ENCODE peak calls at places on chromosomes 4 and X, in four cellular contexts. T is K562, K is IMR-90, F is HepG2. G is an unnamed sample.

GRCh38 chr4:184805462-184806245 is 20.1 kb downstream of the ACSL1 start:
- DNase-seq in T (no peak), K (no peak), F (no peak), G (no peak)

GRCh38 chr4:142954415-142954814 is 108.3 kb upstream of the INPP4B start:
- DNase-seq in T (no peak), K (no peak), F (no peak), G (no peak)

GRCh38 chr4:13236485-13236884 is 247.7 kb downstream of the RAB28 start:
- DNase-seq in F (peak), T (no peak), K (no peak), G (no peak)

GRCh38 chr4:48939785-48940184 is 33.2 kb upstream of the OCIAD2 start:
- DNase-seq in T (no peak), K (peak), F (no peak), G (peak)

GRCh38 chr4:107922486-107923473 is 8.6 kb upstream of the CYP2U1 start:
- DNase-seq in K (no peak), F (no peak), T (no peak), G (no peak)

GRCh38 chr4:159117968-159118367 is 15.1 kb downstream of the RAPGEF2 start:
- DNase-seq in T (no peak), K (no peak), F (no peak), G (no peak)

GRCh38 chr4:130306566-130306965 is 1210.6 kb downstream of the C4orf33 start:
- DNase-seq in F (no peak), T (no peak), K (no peak), G (no peak)

GRCh38 chr4:1723131-1723801 is 1.9 kb downstream of the TACC3 start:
- DNase-seq in F (no peak), K (no peak), T (no peak), G (no peak)

GRCh38 chrX:40105791-40106676 is 8.3 kb upstream of the BCOR start:
- DNase-seq in T (peak), F (no peak), K (no peak), G (peak)

GRCh38 chr4:183492791-183493221 is 12.1 kb upstream of the ING2 start:
- DNase-seq in T (no peak), K (peak), F (no peak), G (no peak)

GRCh38 chr4:182576609-182577289 is 333.5 kb downstream of the TENM3 start:
- DNase-seq in F (no peak), T (no peak), K (peak), G (no peak)

GRCh38 chr4:18390655-18391369 is 369.3 kb upstream of the LCORL start:
- DNase-seq in F (no peak), K (no peak), T (no peak), G (peak)

GRCh38 chr4:126451237-126451885 is 1136.6 kb downstream of the FAT4 start:
- DNase-seq in F (no peak), K (peak), T (no peak), G (no peak)

GRCh38 chrX:13091111-13091765 is 46.8 kb upstream of the FAM9C start:
- DNase-seq in K (no peak), F (no peak), T (no peak), G (no peak)

DNA sequence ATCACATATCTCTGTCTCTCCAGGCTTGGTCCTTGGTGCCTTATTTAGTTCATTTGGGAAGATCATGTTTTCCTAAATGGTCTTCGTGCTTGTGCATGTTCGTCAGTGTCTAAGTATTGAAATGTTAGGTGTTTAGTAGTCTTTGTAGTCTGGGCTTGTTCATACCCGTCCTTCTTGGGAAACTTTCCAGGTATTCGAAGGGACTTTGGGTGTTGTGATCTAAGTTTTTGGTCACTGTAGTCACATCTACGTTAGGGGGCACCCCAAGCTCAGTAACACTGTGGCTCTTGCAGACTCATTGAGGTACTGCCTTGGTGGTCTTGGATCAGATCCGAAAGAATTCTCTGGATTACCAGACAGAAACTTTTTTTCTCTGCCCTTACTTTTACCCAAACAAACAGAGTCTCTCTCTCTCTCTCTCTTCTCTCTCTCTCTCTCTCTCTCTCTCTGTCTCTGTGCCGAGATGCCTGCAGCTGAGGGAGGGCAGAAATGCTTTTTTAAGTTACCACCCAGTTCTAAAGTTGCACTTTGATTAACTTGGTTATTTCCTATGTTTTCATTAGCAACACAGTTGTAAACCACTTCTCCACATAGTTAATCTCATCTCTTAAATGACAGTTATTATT is 67.6 kb upstream of the SLC7A3 start:
- DNase-seq in K (peak), F (peak), T (no peak), G (no peak)
- TF ChIP-seq MAZ in K (no peak), F (no peak), T (no peak), G (no peak)

GRCh38 chr4:128950796-128951195 is 141.3 kb downstream of the JADE1 start:
- DNase-seq in T (no peak), K (no peak), F (no peak), G (no peak)
- TF ChIP-seq MAZ in T (no peak), K (no peak), F (no peak), G (no peak)

GRCh38 chrX:34638116-34638515 is 19.0 kb downstream of the TMEM47 start:
- DNase-seq in K (peak), F (peak), T (peak), G (peak)
- TF ChIP-seq MAZ in K (no peak), F (no peak), T (no peak), G (no peak)

GRCh38 chr4:102799816-102800215 is 27.5 kb downstream of the UBE2D3 start:
- DNase-seq in F (no peak), T (no peak), K (no peak), G (no peak)
- TF ChIP-seq MAZ in F (no peak), T (no peak), K (no peak), G (no peak)